ENCODE peak calls at places on chromosomes 7 and 10, in nine cellular contexts. P is astrocyte; O is breast epithelium; N is colonic mucosa; X is CD8-positive, alpha-beta memory T cell; A is prostate gland; U is left lung; E is body of pancreas; R is lower lobe of right lung. G is an unnamed sample.

GRCh38 chr10:76559889-76560215 is 1077.8 kb downstream of the KCNMA1 start:
- DNase-seq in P (peak; percentile 21), O (no peak), N (no peak), X (no peak), A (no peak), U (no peak), E (no peak), R (no peak), G (no peak)

GRCh38 chr10:51074238-51075028 is at the start of gene PRKG1:
- DNase-seq in P (peak; percentile 50), O (peak; percentile 66), N (peak; percentile 79), X (no peak), A (peak; percentile 75), U (peak; percentile 70), E (peak; percentile 83), R (peak; percentile 79), G (peak; percentile 96)

GRCh38 chr7:20172736-20173334 is 44.3 kb downstream of the MACC1 start:
- DNase-seq in P (peak; percentile 41), O (no peak), N (peak; percentile 52), X (no peak), A (peak; percentile 38), U (no peak), E (peak; percentile 57), R (peak; percentile 48), G (no peak)

GRCh38 chr7:95028683-95029082 is 121.3 kb downstream of the PPP1R9A start:
- DNase-seq in P (no peak), O (no peak), N (no peak), X (no peak), A (no peak), U (no peak), E (no peak), R (no peak), G (no peak)

GRCh38 chr7:108402865-108403264 is 53.4 kb downstream of the NRCAM start:
- DNase-seq in P (peak; percentile 43), O (no peak), N (no peak), X (no peak), A (no peak), U (no peak), E (peak; percentile 16), R (no peak), G (peak; percentile 13)

GRCh38 chr10:17669185-17669872 is 25.4 kb downstream of the STAM start:
- DNase-seq in P (no peak), O (no peak), N (no peak), X (peak; percentile 55), A (no peak), U (no peak), E (no peak), R (no peak), G (no peak)

GRCh38 chr7:155263522-155264197 is 34.0 kb upstream of the INSIG1 start:
- DNase-seq in P (peak; percentile 12), O (no peak), N (no peak), X (no peak), A (no peak), U (no peak), E (no peak), R (no peak), G (peak; percentile 63)

GRCh38 chr10:7408494-7409044 is 2.3 kb downstream of the SFMBT2 start:
- DNase-seq in P (no peak), O (peak; percentile 62), N (peak; percentile 47), X (peak; percentile 60), A (peak; percentile 56), U (peak; percentile 56), E (peak; percentile 33), R (peak; percentile 71), G (peak; percentile 84)

GRCh38 chr10:85622425-85622824 is 744.2 kb downstream of the GRID1 start:
- DNase-seq in P (no peak), O (no peak), N (no peak), X (no peak), A (no peak), U (no peak), E (no peak), R (no peak), G (no peak)

GRCh38 chr7:111756687-111757178 is 194.4 kb upstream of the IMMP2L start:
- DNase-seq in P (peak; percentile 70), O (peak; percentile 56), N (peak; percentile 30), X (no peak), A (no peak), U (peak; percentile 76), E (peak; percentile 28), R (peak; percentile 59), G (peak; percentile 4)

GRCh38 chr10:78756604-78757442 is 311.9 kb upstream of the ZMIZ1 start:
- DNase-seq in P (peak; percentile 97), O (peak; percentile 65), N (peak; percentile 43), X (no peak), A (peak; percentile 55), U (peak; percentile 90), E (peak; percentile 84), R (peak; percentile 81), G (peak; percentile 99)

GRCh38 chr10:92241158-92241500 is 49.7 kb downstream of the CPEB3 start:
- DNase-seq in P (peak; percentile 10), O (no peak), N (peak; percentile 34), X (no peak), A (no peak), U (no peak), E (peak; percentile 57), R (no peak), G (no peak)

GRCh38 chr10:1643161-1643910 is 94.0 kb downstream of the ADARB2 start:
- DNase-seq in P (no peak), O (peak; percentile 28), N (no peak), X (no peak), A (no peak), U (no peak), E (no peak), R (no peak), G (no peak)

GRCh38 chr7:40175725-40176510 is 41.1 kb downstream of the SUGCT start:
- DNase-seq in P (peak; percentile 23), O (no peak), N (no peak), X (no peak), A (no peak), U (no peak), E (peak; percentile 3), R (no peak), G (no peak)

GRCh38 chr7:156722427-156722826 is 81.9 kb downstream of the RNF32 start:
- DNase-seq in P (peak; percentile 29), O (no peak), N (no peak), X (no peak), A (no peak), U (no peak), E (no peak), R (no peak), G (no peak)

GRCh38 chr10:69516548-69517195 is 56.5 kb downstream of the NEUROG3 start:
- DNase-seq in P (no peak), O (no peak), N (no peak), X (no peak), A (no peak), U (no peak), E (no peak), R (no peak), G (no peak)

GRCh38 chr10:61752111-61753011 is 89.6 kb downstream of the CABCOCO1 start:
- DNase-seq in P (peak; percentile 61), O (no peak), N (no peak), X (no peak), A (no peak), U (no peak), E (no peak), R (no peak), G (no peak)

GRCh38 chr7:73811760-73812168 is 19.0 kb upstream of the CLDN4 start:
- DNase-seq in P (peak; percentile 20), O (peak; percentile 82), N (peak; percentile 90), X (peak; percentile 67), A (peak; percentile 63), U (peak; percentile 72), E (peak; percentile 83), R (peak; percentile 83), G (peak; percentile 92)

GRCh38 chr7:96248405-96248804 is 73.5 kb downstream of the SLC25A13 start:
- DNase-seq in P (no peak), O (no peak), N (no peak), X (no peak), A (no peak), U (no peak), E (no peak), R (no peak), G (no peak)

GRCh38 chr10:725786-726185 is 36.3 kb upstream of the DIP2C start:
- DNase-seq in P (no peak), O (no peak), N (no peak), X (no peak), A (no peak), U (no peak), E (no peak), R (no peak), G (peak; percentile 86)

DNA sequence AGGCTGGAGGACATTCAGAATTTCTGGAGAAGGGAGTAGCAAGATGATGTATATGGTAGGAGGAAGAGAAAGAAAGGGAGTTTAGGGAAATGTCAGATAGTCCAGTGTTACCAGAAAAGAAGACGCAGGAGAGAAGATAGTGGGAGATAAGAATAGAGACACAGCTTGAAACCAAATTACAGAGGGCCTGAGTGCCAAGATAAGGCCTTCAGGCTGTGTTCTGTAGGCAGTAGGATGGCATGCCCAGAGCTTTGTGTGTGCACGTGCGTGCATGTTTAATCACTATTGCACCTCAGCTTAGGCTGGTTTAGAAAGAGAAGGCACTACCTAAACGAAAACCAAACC is 36.0 kb upstream of the BHLHA15 start:
- DNase-seq in P (no peak), O (no peak), N (no peak), X (no peak), A (no peak), U (no peak), E (no peak), R (no peak), G (peak; percentile 70)
- H3K27ac ChIP-seq in P (no peak overlapping the region), O (no peak overlapping the region), N (no peak overlapping the region), X (no peak overlapping the region), A (peak overlapping the region; percentile 86), U (no peak overlapping the region), E (peak overlapping the region; percentile 82), R (no peak overlapping the region), G (no peak overlapping the region)

DNA sequence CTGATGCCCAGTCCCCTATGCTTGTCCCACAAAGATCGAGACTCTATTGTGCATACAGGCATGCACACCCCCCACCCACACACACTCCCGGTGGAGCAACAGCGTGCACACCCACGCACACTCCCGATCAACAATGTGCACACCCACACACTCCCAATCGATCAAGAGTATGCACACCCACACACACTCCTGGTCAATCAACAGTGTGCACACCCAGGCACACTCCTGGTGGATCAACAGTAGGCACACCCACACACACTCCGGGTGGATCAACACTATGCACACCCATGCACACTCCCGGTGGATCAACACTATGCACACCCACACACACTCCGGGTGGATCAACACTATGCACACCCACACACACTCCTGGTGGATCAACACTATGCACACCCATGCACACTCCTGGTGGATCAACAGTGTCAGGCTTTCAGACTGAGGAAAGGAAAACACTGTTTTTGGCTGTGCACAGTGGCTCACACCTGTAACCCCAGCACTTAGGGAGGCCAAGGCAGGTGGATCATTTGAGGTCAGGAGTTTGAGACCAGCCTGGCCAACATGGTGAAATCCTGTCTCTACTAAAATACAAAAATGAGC is 118.8 kb downstream of the PTPRN2 start:
- DNase-seq in P (no peak), O (no peak), N (no peak), X (no peak), A (no peak), U (no peak), E (no peak), R (no peak), G (no peak)
- H3K9me3 ChIP-seq in P (peaks cover 5% of the 10 kb centered on the region), O (no peaks in the 10 kb centered on the region), N (no peaks in the 10 kb centered on the region), X (no peaks in the 10 kb centered on the region), A (no peaks in the 10 kb centered on the region), U (no peaks in the 10 kb centered on the region), E (no peaks in the 10 kb centered on the region), R (no peaks in the 10 kb centered on the region), G (no peaks in the 10 kb centered on the region)

GRCh38 chr10:123761666-123762230 is 95.6 kb downstream of the GPR26 start:
- DNase-seq in P (no peak), O (no peak), N (no peak), X (no peak), A (no peak), U (no peak), E (no peak), R (no peak), G (no peak)
- H3K27me3 ChIP-seq in P (no peaks in the 10 kb centered on the region), O (no peaks in the 10 kb centered on the region), N (no peaks in the 10 kb centered on the region), X (no peaks in the 10 kb centered on the region), A (peaks cover 5% of the 10 kb centered on the region), U (no peaks in the 10 kb centered on the region), E (no peaks in the 10 kb centered on the region), R (peaks cover 13% of the 10 kb centered on the region), G (no peaks in the 10 kb centered on the region)

GRCh38 chr7:117110480-117111315 is 157.4 kb downstream of the ST7 start:
- DNase-seq in P (no peak), O (no peak), N (no peak), X (peak; percentile 57), A (no peak), U (no peak), E (no peak), R (no peak), G (no peak)
- H3K27ac ChIP-seq in P (no peak overlapping the region), O (no peak overlapping the region), N (no peak overlapping the region), X (no peak overlapping the region), A (no peak overlapping the region), U (no peak overlapping the region), E (no peak overlapping the region), R (no peak overlapping the region), G (no peak overlapping the region)